ENCODE peak calls at places on chromosomes 13 and 19, in four cellular contexts. One of them, this sample, is unnamed. For H3K4me1, the result is how much of the 10 kb centered on the place peaks cover.

GRCh38 chr13:109126973-109127615 is 497.7 kb downstream of the MYO16 start:
- DNase-seq in heart right ventricle: no peak
- DNase-seq in colonic mucosa: no peak
- DNase-seq in lung: no peak
- DNase-seq in this sample: no peak

GRCh38 chr13:87798536-87798935 is 127.4 kb downstream of the SLITRK5 start:
- DNase-seq in heart right ventricle: no peak
- DNase-seq in colonic mucosa: no peak
- DNase-seq in lung: no peak
- DNase-seq in this sample: no peak

GRCh38 chr19:51621178-51621577 is 9.0 kb downstream of the SIGLEC5 start:
- DNase-seq in heart right ventricle: no peak
- DNase-seq in colonic mucosa: no peak
- DNase-seq in lung: no peak
- DNase-seq in this sample: no peak

GRCh38 chr19:32662186-32662585 is 12.8 kb downstream of the ANKRD27 start:
- DNase-seq in heart right ventricle: no peak
- DNase-seq in colonic mucosa: no peak
- DNase-seq in lung: no peak
- DNase-seq in this sample: no peak

GRCh38 chr13:107867701-107868661 is 347.4 kb downstream of the LIG4 start:
- DNase-seq in heart right ventricle: peak
- DNase-seq in colonic mucosa: no peak
- DNase-seq in lung: no peak
- DNase-seq in this sample: no peak

GRCh38 chr13:93233997-93234416 is 7.4 kb downstream of the GPC6 start:
- DNase-seq in heart right ventricle: no peak
- DNase-seq in colonic mucosa: no peak
- DNase-seq in lung: no peak
- DNase-seq in this sample: no peak

GRCh38 chr13:20702945-20703784 is at the start of gene IL17D:
- DNase-seq in heart right ventricle: no peak
- DNase-seq in colonic mucosa: peak
- DNase-seq in lung: no peak
- DNase-seq in this sample: no peak

GRCh38 chr13:114115796-114116195 is 16.6 kb downstream of the RASA3 start:
- DNase-seq in heart right ventricle: no peak
- DNase-seq in colonic mucosa: no peak
- DNase-seq in lung: no peak
- DNase-seq in this sample: no peak

GRCh38 chr13:44368062-44368591 is 5.5 kb upstream of the SERP2 start:
- DNase-seq in heart right ventricle: no peak
- DNase-seq in colonic mucosa: no peak
- DNase-seq in lung: no peak
- DNase-seq in this sample: no peak

GRCh38 chr13:74575729-74576125 is 441.5 kb upstream of the KLF12 start:
- DNase-seq in heart right ventricle: peak
- DNase-seq in colonic mucosa: peak
- DNase-seq in lung: peak
- DNase-seq in this sample: no peak

GRCh38 chr19:17246681-17247425 is 1.1 kb upstream of the NR2F6 start:
- DNase-seq in heart right ventricle: peak
- DNase-seq in colonic mucosa: peak
- DNase-seq in lung: no peak
- DNase-seq in this sample: no peak

GRCh38 chr13:76516013-76516412 is 370.2 kb downstream of the KCTD12 start:
- DNase-seq in heart right ventricle: no peak
- DNase-seq in colonic mucosa: no peak
- DNase-seq in lung: no peak
- DNase-seq in this sample: no peak

GRCh38 chr19:6476155-6476895 is 5.3 kb downstream of the DENND1C start:
- DNase-seq in heart right ventricle: peak
- DNase-seq in colonic mucosa: peak
- DNase-seq in lung: peak
- DNase-seq in this sample: peak

GRCh38 chr19:35315883-35316282 is 13.1 kb upstream of the CD22 start:
- DNase-seq in heart right ventricle: no peak
- DNase-seq in colonic mucosa: no peak
- DNase-seq in lung: no peak
- DNase-seq in this sample: no peak

GRCh38 chr19:23393121-23393520 is 2.1 kb downstream of the ZNF91 start:
- DNase-seq in heart right ventricle: no peak
- DNase-seq in colonic mucosa: no peak
- DNase-seq in lung: no peak
- DNase-seq in this sample: no peak

GRCh38 chr19:18844806-18845329 is 13.1 kb downstream of the UPF1 start:
- DNase-seq in heart right ventricle: no peak
- DNase-seq in colonic mucosa: no peak
- DNase-seq in lung: no peak
- DNase-seq in this sample: no peak

DNA sequence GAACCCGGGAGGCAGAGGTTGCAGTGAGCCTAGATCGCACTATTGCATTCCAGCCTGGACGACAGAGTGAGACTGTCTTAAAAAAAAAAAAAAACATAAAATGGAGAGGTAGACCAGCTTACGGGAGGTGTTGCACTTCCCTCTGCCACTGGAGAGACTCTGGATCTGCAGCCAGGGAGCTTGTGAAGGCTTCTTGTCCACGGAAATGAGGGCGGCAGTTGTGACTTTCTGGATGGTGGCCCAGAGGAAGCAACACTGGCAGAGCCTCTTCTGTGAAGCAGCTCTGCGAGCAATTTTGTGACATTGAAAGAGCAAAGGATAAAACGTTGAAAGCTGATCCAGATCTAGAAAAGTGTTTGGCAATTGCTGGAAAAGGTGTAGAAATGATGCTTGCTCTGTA is 10.4 kb downstream of the SPINT2 start:
- DNase-seq in heart right ventricle: peak
- DNase-seq in colonic mucosa: peak
- DNase-seq in lung: no peak
- DNase-seq in this sample: no peak
- H3K4me1 ChIP-seq in heart right ventricle: half or more
- H3K4me1 ChIP-seq in colonic mucosa: under half
- H3K4me1 ChIP-seq in lung: under half
- H3K4me1 ChIP-seq in this sample: under half

GRCh38 chr19:13240312-13241022 is 90.3 kb downstream of the IER2 start:
- DNase-seq in heart right ventricle: no peak
- DNase-seq in colonic mucosa: no peak
- DNase-seq in lung: no peak
- DNase-seq in this sample: no peak
- H3K4me1 ChIP-seq in heart right ventricle: under half
- H3K4me1 ChIP-seq in colonic mucosa: under half
- H3K4me1 ChIP-seq in lung: under half
- H3K4me1 ChIP-seq in this sample: under half

GRCh38 chr13:40697711-40698110 is 31.3 kb upstream of the FOXO1 start:
- DNase-seq in heart right ventricle: no peak
- DNase-seq in colonic mucosa: no peak
- DNase-seq in lung: no peak
- DNase-seq in this sample: no peak
- H3K4me1 ChIP-seq in heart right ventricle: under half
- H3K4me1 ChIP-seq in colonic mucosa: under half
- H3K4me1 ChIP-seq in lung: under half
- H3K4me1 ChIP-seq in this sample: under half

GRCh38 chr13:33140161-33140560 is 123.9 kb downstream of the KL start:
- DNase-seq in heart right ventricle: no peak
- DNase-seq in colonic mucosa: no peak
- DNase-seq in lung: no peak
- DNase-seq in this sample: no peak

GRCh38 chr13:33135097-33135496 is 118.9 kb downstream of the KL start:
- DNase-seq in heart right ventricle: no peak
- DNase-seq in colonic mucosa: no peak
- DNase-seq in lung: no peak
- DNase-seq in this sample: no peak

GRCh38 chr13:33138441-33138840 is 122.2 kb downstream of the KL start:
- DNase-seq in heart right ventricle: no peak
- DNase-seq in colonic mucosa: no peak
- DNase-seq in lung: no peak
- DNase-seq in this sample: no peak

GRCh38 chr13:33139186-33139585 is 123.0 kb downstream of the KL start:
- DNase-seq in heart right ventricle: peak
- DNase-seq in colonic mucosa: no peak
- DNase-seq in lung: peak
- DNase-seq in this sample: no peak

DNA sequence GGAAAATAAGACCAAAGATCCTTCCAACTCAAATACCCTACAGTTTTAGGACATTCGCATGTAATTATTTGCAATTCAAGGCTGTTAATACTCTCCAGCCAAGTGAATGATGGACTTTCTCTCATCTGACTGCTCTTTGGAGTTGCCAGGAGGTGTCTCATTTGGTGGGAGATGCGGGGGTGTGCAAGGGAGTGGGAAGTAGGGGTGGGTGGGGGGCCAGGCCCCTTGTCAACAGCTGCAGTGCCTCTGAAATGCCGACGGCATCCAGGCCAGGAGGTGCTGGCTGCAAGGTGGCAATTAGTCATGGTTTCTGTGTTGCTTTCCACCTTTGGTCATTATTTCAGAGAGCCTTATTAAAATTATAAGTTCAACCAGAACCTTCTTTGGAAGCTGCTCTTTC is 121.5 kb downstream of the KL start:
- DNase-seq in heart right ventricle: no peak
- DNase-seq in colonic mucosa: no peak
- DNase-seq in lung: no peak
- DNase-seq in this sample: no peak
- H3K4me1 ChIP-seq in heart right ventricle: under half
- H3K4me1 ChIP-seq in colonic mucosa: under half
- H3K4me1 ChIP-seq in lung: under half
- H3K4me1 ChIP-seq in this sample: under half

GRCh38 chr13:111210082-111210481 is 95.0 kb downstream of the ARHGEF7 start:
- DNase-seq in heart right ventricle: no peak
- DNase-seq in colonic mucosa: no peak
- DNase-seq in lung: no peak
- DNase-seq in this sample: no peak
- H3K4me1 ChIP-seq in heart right ventricle: half or more
- H3K4me1 ChIP-seq in colonic mucosa: under half
- H3K4me1 ChIP-seq in lung: under half
- H3K4me1 ChIP-seq in this sample: under half

GRCh38 chr19:46821512-46822359 is 28.9 kb downstream of the AP2S1 start:
- DNase-seq in heart right ventricle: peak
- DNase-seq in colonic mucosa: peak
- DNase-seq in lung: no peak
- DNase-seq in this sample: no peak
- H3K4me1 ChIP-seq in heart right ventricle: under half
- H3K4me1 ChIP-seq in colonic mucosa: under half
- H3K4me1 ChIP-seq in lung: under half
- H3K4me1 ChIP-seq in this sample: under half

DNA sequence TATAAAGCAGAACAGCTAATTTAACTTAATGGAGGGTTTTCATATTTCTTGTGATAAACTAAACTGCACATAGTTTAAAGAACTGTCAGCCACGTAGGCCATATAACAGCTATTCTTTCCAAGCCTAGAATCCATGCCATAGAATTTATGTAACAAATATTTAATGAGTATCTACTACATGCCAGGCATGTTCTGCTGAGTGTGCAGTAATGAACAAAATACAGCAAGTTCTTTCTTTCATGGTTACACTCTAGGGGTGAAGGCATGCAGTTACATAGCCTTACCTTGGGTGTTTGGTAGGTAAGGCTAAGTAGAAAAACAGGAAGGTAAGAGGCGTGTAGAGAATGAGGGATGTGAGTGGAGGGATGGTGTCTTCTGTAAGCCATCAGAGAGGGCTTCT is 4.6 kb downstream of the URI1 start:
- DNase-seq in heart right ventricle: no peak
- DNase-seq in colonic mucosa: no peak
- DNase-seq in lung: no peak
- DNase-seq in this sample: no peak
- H3K4me1 ChIP-seq in heart right ventricle: under half
- H3K4me1 ChIP-seq in colonic mucosa: under half
- H3K4me1 ChIP-seq in lung: under half
- H3K4me1 ChIP-seq in this sample: under half